ENCODE peak calls at places on chromosomes 6 and 20, in seven cellular contexts. One of them, this sample, is unnamed.

GRCh38 chr6:75418233-75418632 is 75.4 kb downstream of the FILIP1 start:
- DNase-seq in tibial nerve: no peak
- DNase-seq in HFFc6: peak; percentile 65
- DNase-seq in epithelial cell of proximal tubule: peak; percentile 97
- DNase-seq in prostate gland: no peak
- DNase-seq in RWPE2: no peak
- DNase-seq in GM13976: no peak
- DNase-seq in this sample: no peak

GRCh38 chr20:23132293-23132929 is 46.3 kb upstream of the CD93 start:
- DNase-seq in epithelial cell of proximal tubule: no peak
- DNase-seq in GM13976: no peak
- DNase-seq in HFFc6: no peak
- DNase-seq in prostate gland: no peak
- DNase-seq in RWPE2: peak; percentile 25
- DNase-seq in tibial nerve: no peak
- DNase-seq in this sample: peak; percentile 22

GRCh38 chr6:71410164-71410566 is 121.6 kb downstream of the OGFRL1 start:
- DNase-seq in GM13976: no peak
- DNase-seq in HFFc6: no peak
- DNase-seq in tibial nerve: no peak
- DNase-seq in epithelial cell of proximal tubule: peak; percentile 74
- DNase-seq in prostate gland: no peak
- DNase-seq in RWPE2: no peak
- DNase-seq in this sample: no peak

GRCh38 chr20:37534401-37535157 is 6.9 kb upstream of the BLCAP start:
- DNase-seq in tibial nerve: no peak
- DNase-seq in prostate gland: peak; percentile 75
- DNase-seq in GM13976: peak; percentile 79
- DNase-seq in epithelial cell of proximal tubule: no peak
- DNase-seq in HFFc6: peak; percentile 81
- DNase-seq in RWPE2: peak; percentile 52
- DNase-seq in this sample: no peak

GRCh38 chr6:128882991-128883571 is at the start of gene LAMA2:
- DNase-seq in prostate gland: peak; percentile 37
- DNase-seq in GM13976: no peak
- DNase-seq in tibial nerve: peak; percentile 77
- DNase-seq in RWPE2: no peak
- DNase-seq in HFFc6: peak; percentile 64
- DNase-seq in epithelial cell of proximal tubule: no peak
- DNase-seq in this sample: peak; percentile 23

GRCh38 chr6:33161354-33162320 is 30.6 kb downstream of the COL11A2 start:
- DNase-seq in prostate gland: peak; percentile 46
- DNase-seq in RWPE2: peak; percentile 54
- DNase-seq in tibial nerve: peak; percentile 67
- DNase-seq in HFFc6: peak; percentile 53
- DNase-seq in epithelial cell of proximal tubule: no peak
- DNase-seq in GM13976: peak; percentile 94
- DNase-seq in this sample: peak; percentile 67

GRCh38 chr6:21348462-21349195 is 244.9 kb upstream of the SOX4 start:
- DNase-seq in HFFc6: no peak
- DNase-seq in tibial nerve: no peak
- DNase-seq in epithelial cell of proximal tubule: peak; percentile 16
- DNase-seq in prostate gland: no peak
- DNase-seq in RWPE2: no peak
- DNase-seq in GM13976: no peak
- DNase-seq in this sample: no peak

GRCh38 chr6:67630146-67630545 is 1004.9 kb upstream of the ADGRB3 start:
- DNase-seq in epithelial cell of proximal tubule: peak; percentile 7
- DNase-seq in RWPE2: no peak
- DNase-seq in GM13976: no peak
- DNase-seq in tibial nerve: no peak
- DNase-seq in prostate gland: no peak
- DNase-seq in HFFc6: peak; percentile 1
- DNase-seq in this sample: no peak

GRCh38 chr6:16399198-16399597 is 160.8 kb downstream of the GMPR start:
- DNase-seq in prostate gland: no peak
- DNase-seq in GM13976: no peak
- DNase-seq in tibial nerve: no peak
- DNase-seq in RWPE2: no peak
- DNase-seq in HFFc6: no peak
- DNase-seq in epithelial cell of proximal tubule: no peak
- DNase-seq in this sample: no peak

GRCh38 chr6:118752803-118753202 is 101.4 kb upstream of the CEP85L start:
- DNase-seq in epithelial cell of proximal tubule: no peak
- DNase-seq in GM13976: no peak
- DNase-seq in HFFc6: no peak
- DNase-seq in prostate gland: no peak
- DNase-seq in tibial nerve: no peak
- DNase-seq in RWPE2: no peak
- DNase-seq in this sample: no peak

GRCh38 chr20:57990396-57990987 is 238.0 kb downstream of the ANKRD60 start:
- DNase-seq in epithelial cell of proximal tubule: no peak
- DNase-seq in HFFc6: peak; percentile 67
- DNase-seq in RWPE2: no peak
- DNase-seq in GM13976: no peak
- DNase-seq in prostate gland: no peak
- DNase-seq in tibial nerve: no peak
- DNase-seq in this sample: no peak

GRCh38 chr6:97778290-97779038 is 495.4 kb upstream of the MMS22L start:
- DNase-seq in tibial nerve: no peak
- DNase-seq in prostate gland: no peak
- DNase-seq in epithelial cell of proximal tubule: no peak
- DNase-seq in GM13976: no peak
- DNase-seq in HFFc6: no peak
- DNase-seq in RWPE2: no peak
- DNase-seq in this sample: no peak

GRCh38 chr6:112957526-112957916 is 610.4 kb downstream of the RFPL4B start:
- DNase-seq in prostate gland: no peak
- DNase-seq in GM13976: no peak
- DNase-seq in RWPE2: no peak
- DNase-seq in HFFc6: no peak
- DNase-seq in tibial nerve: no peak
- DNase-seq in epithelial cell of proximal tubule: no peak
- DNase-seq in this sample: no peak

GRCh38 chr6:1527098-1527497 is 82.6 kb upstream of the FOXC1 start:
- DNase-seq in RWPE2: no peak
- DNase-seq in tibial nerve: peak; percentile 61
- DNase-seq in GM13976: no peak
- DNase-seq in prostate gland: peak; percentile 77
- DNase-seq in epithelial cell of proximal tubule: no peak
- DNase-seq in HFFc6: no peak
- DNase-seq in this sample: no peak

GRCh38 chr6:83509416-83509815 is 2.9 kb upstream of the PRSS35 start:
- DNase-seq in RWPE2: no peak
- DNase-seq in epithelial cell of proximal tubule: no peak
- DNase-seq in prostate gland: no peak
- DNase-seq in tibial nerve: no peak
- DNase-seq in GM13976: no peak
- DNase-seq in HFFc6: peak; percentile 52
- DNase-seq in this sample: no peak

GRCh38 chr20:58565461-58566175 is 50.4 kb upstream of the APCDD1L start:
- DNase-seq in HFFc6: no peak
- DNase-seq in GM13976: no peak
- DNase-seq in RWPE2: no peak
- DNase-seq in prostate gland: no peak
- DNase-seq in tibial nerve: no peak
- DNase-seq in epithelial cell of proximal tubule: no peak
- DNase-seq in this sample: no peak

GRCh38 chr20:38186788-38187221 is 21.7 kb upstream of the TGM2 start:
- DNase-seq in prostate gland: no peak
- DNase-seq in HFFc6: peak; percentile 41
- DNase-seq in tibial nerve: no peak
- DNase-seq in RWPE2: peak; percentile 78
- DNase-seq in epithelial cell of proximal tubule: no peak
- DNase-seq in GM13976: no peak
- DNase-seq in this sample: no peak

GRCh38 chr6:3340891-3341290 is 82.1 kb downstream of the PSMG4 start:
- DNase-seq in GM13976: no peak
- DNase-seq in epithelial cell of proximal tubule: no peak
- DNase-seq in prostate gland: no peak
- DNase-seq in HFFc6: no peak
- DNase-seq in tibial nerve: no peak
- DNase-seq in RWPE2: no peak
- DNase-seq in this sample: no peak

GRCh38 chr6:47477497-47478232 is at the start of gene CD2AP:
- DNase-seq in epithelial cell of proximal tubule: no peak
- DNase-seq in HFFc6: peak; percentile 46
- DNase-seq in tibial nerve: peak; percentile 61
- DNase-seq in prostate gland: peak; percentile 89
- DNase-seq in RWPE2: peak; percentile 83
- DNase-seq in GM13976: peak; percentile 94
- DNase-seq in this sample: peak; percentile 62
- TF ChIP-seq CTCF in epithelial cell of proximal tubule: no peak
- TF ChIP-seq CTCF in HFFc6: no peak
- TF ChIP-seq CTCF in tibial nerve: peak; percentile 16
- TF ChIP-seq CTCF in prostate gland: no peak
- TF ChIP-seq CTCF in RWPE2: no peak
- TF ChIP-seq CTCF in GM13976: peak; percentile 33
- TF ChIP-seq CTCF in this sample: no peak

DNA sequence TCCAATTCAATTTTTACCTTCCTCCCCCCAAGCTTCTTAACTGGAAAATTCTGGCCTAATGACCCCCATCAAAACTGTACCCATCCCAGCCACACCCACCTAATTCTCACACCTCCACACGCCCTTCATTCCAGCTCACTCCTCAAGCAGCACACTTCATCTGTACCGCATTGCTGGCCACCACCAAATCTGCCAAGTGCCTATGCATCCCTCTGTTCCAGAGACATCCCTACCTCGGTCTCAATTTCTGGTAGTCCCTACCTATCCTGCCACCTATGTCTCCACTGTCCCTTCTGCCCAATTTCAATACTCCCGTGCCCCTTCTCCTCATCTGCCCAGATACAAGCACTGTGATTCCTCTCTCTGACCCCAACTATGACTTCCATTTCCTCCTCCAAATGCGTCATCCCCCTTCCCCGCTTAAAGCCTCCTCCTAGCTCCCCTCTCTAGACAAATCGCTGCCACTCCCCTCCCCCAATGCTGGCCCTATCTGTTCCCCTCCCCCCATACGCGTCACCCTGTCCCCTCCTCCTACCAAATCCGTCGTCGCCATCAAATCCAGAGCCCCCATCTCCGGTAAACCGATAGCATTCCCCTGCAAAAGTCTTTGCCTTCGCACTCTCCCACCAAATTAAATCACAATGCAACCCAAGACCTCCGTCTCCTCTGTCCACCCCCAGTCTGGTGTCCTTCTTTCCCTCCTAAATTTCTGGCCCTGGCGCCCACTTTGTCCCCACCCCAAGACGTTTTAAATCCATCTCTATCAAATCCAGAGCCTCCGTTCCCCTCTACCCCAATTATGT is 1.2 kb downstream of the MTCH1 start:
- DNase-seq in GM13976: no peak
- DNase-seq in epithelial cell of proximal tubule: no peak
- DNase-seq in RWPE2: no peak
- DNase-seq in prostate gland: no peak
- DNase-seq in HFFc6: peak; percentile 48
- DNase-seq in tibial nerve: no peak
- DNase-seq in this sample: peak; percentile 65
- TF ChIP-seq CTCF in GM13976: no peak
- TF ChIP-seq CTCF in epithelial cell of proximal tubule: no peak
- TF ChIP-seq CTCF in RWPE2: no peak
- TF ChIP-seq CTCF in prostate gland: no peak
- TF ChIP-seq CTCF in HFFc6: no peak
- TF ChIP-seq CTCF in tibial nerve: no peak
- TF ChIP-seq CTCF in this sample: no peak

GRCh38 chr6:44257753-44258324 is 511 bp upstream of the SLC35B2 start:
- DNase-seq in HFFc6: no peak
- DNase-seq in tibial nerve: no peak
- DNase-seq in prostate gland: no peak
- DNase-seq in RWPE2: no peak
- DNase-seq in epithelial cell of proximal tubule: no peak
- DNase-seq in GM13976: peak; percentile 60
- DNase-seq in this sample: no peak
- TF ChIP-seq CTCF in HFFc6: peak; percentile 38
- TF ChIP-seq CTCF in tibial nerve: no peak
- TF ChIP-seq CTCF in prostate gland: no peak
- TF ChIP-seq CTCF in RWPE2: peak; percentile 78
- TF ChIP-seq CTCF in epithelial cell of proximal tubule: no peak
- TF ChIP-seq CTCF in GM13976: no peak
- TF ChIP-seq CTCF in this sample: no peak

GRCh38 chr20:63503524-63503923 is 4.6 kb upstream of the EEF1A2 start:
- DNase-seq in RWPE2: no peak
- DNase-seq in prostate gland: no peak
- DNase-seq in GM13976: no peak
- DNase-seq in epithelial cell of proximal tubule: no peak
- DNase-seq in tibial nerve: no peak
- DNase-seq in HFFc6: no peak
- DNase-seq in this sample: no peak
- TF ChIP-seq CTCF in RWPE2: no peak
- TF ChIP-seq CTCF in prostate gland: no peak
- TF ChIP-seq CTCF in GM13976: no peak
- TF ChIP-seq CTCF in epithelial cell of proximal tubule: no peak
- TF ChIP-seq CTCF in tibial nerve: no peak
- TF ChIP-seq CTCF in HFFc6: no peak
- TF ChIP-seq CTCF in this sample: no peak

GRCh38 chr6:6220718-6221117 is 99.7 kb downstream of the F13A1 start:
- DNase-seq in prostate gland: no peak
- DNase-seq in epithelial cell of proximal tubule: no peak
- DNase-seq in GM13976: no peak
- DNase-seq in tibial nerve: no peak
- DNase-seq in RWPE2: no peak
- DNase-seq in HFFc6: no peak
- DNase-seq in this sample: no peak
- TF ChIP-seq CTCF in prostate gland: no peak
- TF ChIP-seq CTCF in epithelial cell of proximal tubule: peak; percentile 48
- TF ChIP-seq CTCF in GM13976: no peak
- TF ChIP-seq CTCF in tibial nerve: no peak
- TF ChIP-seq CTCF in RWPE2: peak; percentile 30
- TF ChIP-seq CTCF in HFFc6: peak; percentile 11
- TF ChIP-seq CTCF in this sample: no peak

GRCh38 chr6:11172501-11173337 is 59.7 kb downstream of the NEDD9 start:
- DNase-seq in RWPE2: no peak
- DNase-seq in GM13976: peak; percentile 66
- DNase-seq in tibial nerve: peak; percentile 64
- DNase-seq in epithelial cell of proximal tubule: no peak
- DNase-seq in prostate gland: peak; percentile 60
- DNase-seq in HFFc6: no peak
- DNase-seq in this sample: peak; percentile 92
- TF ChIP-seq CTCF in RWPE2: peak; percentile 93
- TF ChIP-seq CTCF in GM13976: peak; percentile 83
- TF ChIP-seq CTCF in tibial nerve: peak; percentile 91
- TF ChIP-seq CTCF in epithelial cell of proximal tubule: peak; percentile 92
- TF ChIP-seq CTCF in prostate gland: peak; percentile 62
- TF ChIP-seq CTCF in HFFc6: peak; percentile 96
- TF ChIP-seq CTCF in this sample: peak; percentile 51

This sample was measured in omental fat pad.